ENCODE peak calls at places on chromosomes 12 and 14, in five cellular contexts. One of them, this sample, is unnamed.

GRCh38 chr12:1630081-1630826 is 1.2 kb downstream of the WNT5B start:
- DNase-seq in HCT116: no peak
- DNase-seq in HepG2: no peak
- DNase-seq in K562: no peak
- DNase-seq in H1: no peak
- DNase-seq in this sample: no peak

GRCh38 chr12:32536000-32536345 is 136.6 kb downstream of the FGD4 start:
- DNase-seq in HCT116: no peak
- DNase-seq in HepG2: no peak
- DNase-seq in K562: no peak
- DNase-seq in H1: no peak
- DNase-seq in this sample: no peak

GRCh38 chr12:132593071-132593470 is 17.3 kb downstream of the LRCOL1 start:
- DNase-seq in HCT116: no peak
- DNase-seq in HepG2: no peak
- DNase-seq in K562: no peak
- DNase-seq in H1: no peak
- DNase-seq in this sample: no peak

GRCh38 chr12:102480401-102480800 is at the start of gene IGF1:
- DNase-seq in HCT116: no peak
- DNase-seq in HepG2: no peak
- DNase-seq in K562: no peak
- DNase-seq in H1: no peak
- DNase-seq in this sample: no peak

GRCh38 chr12:122895757-122896636 is at the start of gene VPS37B:
- DNase-seq in HCT116: peak
- DNase-seq in HepG2: peak
- DNase-seq in K562: peak
- DNase-seq in H1: no peak
- DNase-seq in this sample: no peak

GRCh38 chr12:114826233-114826632 is 142.3 kb upstream of the TBX3 start:
- DNase-seq in HCT116: no peak
- DNase-seq in HepG2: no peak
- DNase-seq in K562: no peak
- DNase-seq in H1: no peak
- DNase-seq in this sample: no peak

GRCh38 chr14:64773046-64773445 is 68.8 kb downstream of the PLEKHG3 start:
- DNase-seq in HCT116: no peak
- DNase-seq in HepG2: no peak
- DNase-seq in K562: no peak
- DNase-seq in H1: no peak
- DNase-seq in this sample: no peak

GRCh38 chr12:66304296-66304915 is 2.1 kb downstream of the HELB start:
- DNase-seq in HCT116: no peak
- DNase-seq in HepG2: no peak
- DNase-seq in K562: no peak
- DNase-seq in H1: no peak
- DNase-seq in this sample: no peak

GRCh38 chr12:113077859-113078256 is 21.3 kb downstream of the DTX1 start:
- DNase-seq in HCT116: no peak
- DNase-seq in HepG2: no peak
- DNase-seq in K562: no peak
- DNase-seq in H1: no peak
- DNase-seq in this sample: no peak

GRCh38 chr12:46492471-46493351 is 120.1 kb upstream of the SLC38A2 start:
- DNase-seq in HCT116: peak
- DNase-seq in HepG2: peak
- DNase-seq in K562: no peak
- DNase-seq in H1: no peak
- DNase-seq in this sample: no peak

GRCh38 chr14:56065621-56066295 is 52.5 kb upstream of the PELI2 start:
- DNase-seq in HCT116: no peak
- DNase-seq in HepG2: no peak
- DNase-seq in K562: no peak
- DNase-seq in H1: no peak
- DNase-seq in this sample: no peak

GRCh38 chr12:1769809-1770494 is 50.4 kb upstream of the LRTM2 start:
- DNase-seq in HCT116: no peak
- DNase-seq in HepG2: peak
- DNase-seq in K562: no peak
- DNase-seq in H1: no peak
- DNase-seq in this sample: no peak

GRCh38 chr12:22733756-22734155 is 108.8 kb downstream of the ETNK1 start:
- DNase-seq in HCT116: no peak
- DNase-seq in HepG2: no peak
- DNase-seq in K562: no peak
- DNase-seq in H1: no peak
- DNase-seq in this sample: no peak

GRCh38 chr12:117090816-117091711 is 8.2 kb downstream of the TESC start:
- DNase-seq in HCT116: no peak
- DNase-seq in HepG2: peak
- DNase-seq in K562: no peak
- DNase-seq in H1: no peak
- DNase-seq in this sample: no peak

GRCh38 chr14:61452452-61452851 is 131.1 kb downstream of the PRKCH start:
- DNase-seq in HCT116: no peak
- DNase-seq in HepG2: no peak
- DNase-seq in K562: no peak
- DNase-seq in H1: no peak
- DNase-seq in this sample: no peak

GRCh38 chr12:30973171-30973570 is 46.6 kb downstream of the TSPAN11 start:
- DNase-seq in HCT116: no peak
- DNase-seq in HepG2: no peak
- DNase-seq in K562: no peak
- DNase-seq in H1: no peak
- DNase-seq in this sample: no peak

GRCh38 chr12:109927622-109928021 is 27.5 kb downstream of the TCHP start:
- DNase-seq in HCT116: peak
- DNase-seq in HepG2: peak
- DNase-seq in K562: peak
- DNase-seq in H1: no peak
- DNase-seq in this sample: no peak

GRCh38 chr14:71143391-71144290 is 236.4 kb downstream of the PCNX1 start:
- DNase-seq in HCT116: no peak
- DNase-seq in HepG2: peak
- DNase-seq in K562: peak
- DNase-seq in H1: no peak
- DNase-seq in this sample: no peak

GRCh38 chr14:77024171-77024627 is 4.3 kb downstream of the IRF2BPL start:
- DNase-seq in HCT116: no peak
- DNase-seq in HepG2: peak
- DNase-seq in K562: peak
- DNase-seq in H1: no peak
- DNase-seq in this sample: no peak

GRCh38 chr12:4789776-4790175 is 69.6 kb downstream of the GALNT8 start:
- DNase-seq in HCT116: no peak
- DNase-seq in HepG2: no peak
- DNase-seq in K562: no peak
- DNase-seq in H1: no peak
- DNase-seq in this sample: no peak

GRCh38 chr12:12436831-12437345 is 80.0 kb downstream of the BORCS5 start:
- DNase-seq in HCT116: no peak
- DNase-seq in HepG2: no peak
- DNase-seq in K562: no peak
- DNase-seq in H1: no peak
- DNase-seq in this sample: no peak

GRCh38 chr12:50581226-50582184 is 76.7 kb downstream of the DIP2B start:
- DNase-seq in HCT116: no peak
- DNase-seq in HepG2: no peak
- DNase-seq in K562: no peak
- DNase-seq in H1: no peak
- DNase-seq in this sample: no peak

GRCh38 chr14:99258884-99259283 is 13.1 kb downstream of the BCL11B start:
- DNase-seq in HCT116: no peak
- DNase-seq in HepG2: no peak
- DNase-seq in K562: no peak
- DNase-seq in H1: no peak
- DNase-seq in this sample: no peak

GRCh38 chr12:106897082-106897481 is 58.6 kb upstream of the TMEM263 start:
- DNase-seq in HCT116: peak
- DNase-seq in HepG2: peak
- DNase-seq in K562: no peak
- DNase-seq in H1: no peak
- DNase-seq in this sample: no peak

GRCh38 chr14:73782623-73783022 is 68.4 kb upstream of the PNMA1 start:
- DNase-seq in HCT116: no peak
- DNase-seq in HepG2: no peak
- DNase-seq in K562: no peak
- DNase-seq in H1: no peak
- DNase-seq in this sample: no peak
- TF ChIP-seq ATF3 in HCT116: no peak
- TF ChIP-seq ATF3 in HepG2: no peak
- TF ChIP-seq ATF3 in K562: no peak
- TF ChIP-seq ATF3 in H1: no peak
- TF ChIP-seq ATF3 in this sample: no peak

GRCh38 chr14:101004954-101005353 is 101.4 kb upstream of the RTL1 start:
- DNase-seq in HCT116: no peak
- DNase-seq in HepG2: no peak
- DNase-seq in K562: no peak
- DNase-seq in H1: no peak
- DNase-seq in this sample: no peak
- H3K4me3 ChIP-seq in HCT116: no peak
- H3K4me3 ChIP-seq in HepG2: no peak
- H3K4me3 ChIP-seq in K562: no peak
- H3K4me3 ChIP-seq in H1: no peak
- H3K4me3 ChIP-seq in this sample: no peak

DNA sequence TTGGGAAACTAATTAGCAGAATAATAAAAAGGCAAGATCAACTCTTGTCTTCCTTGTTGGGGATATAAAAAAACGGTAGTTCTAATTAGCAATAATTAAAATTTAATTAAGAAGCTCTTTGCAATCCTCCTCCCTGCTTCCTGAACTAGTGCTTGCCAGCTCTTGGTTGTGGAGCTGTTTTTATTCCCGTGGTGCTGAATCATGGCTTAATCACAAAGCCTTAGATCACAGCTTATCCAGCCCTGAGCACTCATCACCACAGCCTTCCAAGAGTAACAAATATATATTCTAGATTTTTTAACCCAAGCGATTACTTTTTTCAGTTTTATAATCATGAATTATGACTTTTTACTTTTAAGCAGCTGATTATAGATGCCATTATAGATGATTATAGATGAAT is 63.2 kb upstream of the INSM2 start:
- DNase-seq in HCT116: no peak
- DNase-seq in HepG2: no peak
- DNase-seq in K562: peak
- DNase-seq in H1: no peak
- DNase-seq in this sample: no peak
- TF ChIP-seq ATF3 in HCT116: no peak
- TF ChIP-seq ATF3 in HepG2: no peak
- TF ChIP-seq ATF3 in K562: no peak
- TF ChIP-seq ATF3 in H1: no peak
- TF ChIP-seq ATF3 in this sample: no peak

GRCh38 chr14:103551338-103551762 is 11.1 kb downstream of the BAG5 start:
- DNase-seq in HCT116: no peak
- DNase-seq in HepG2: no peak
- DNase-seq in K562: no peak
- DNase-seq in H1: no peak
- DNase-seq in this sample: no peak
- H3K4me3 ChIP-seq in HCT116: no peak
- H3K4me3 ChIP-seq in HepG2: no peak
- H3K4me3 ChIP-seq in K562: no peak
- H3K4me3 ChIP-seq in H1: no peak
- H3K4me3 ChIP-seq in this sample: no peak

GRCh38 chr12:116009805-116010204 is 267.7 kb downstream of the MED13L start:
- DNase-seq in HCT116: no peak
- DNase-seq in HepG2: peak
- DNase-seq in K562: no peak
- DNase-seq in H1: no peak
- DNase-seq in this sample: no peak
- TF ChIP-seq ATF3 in HCT116: no peak
- TF ChIP-seq ATF3 in HepG2: no peak
- TF ChIP-seq ATF3 in K562: no peak
- TF ChIP-seq ATF3 in H1: no peak
- TF ChIP-seq ATF3 in this sample: no peak

DNA sequence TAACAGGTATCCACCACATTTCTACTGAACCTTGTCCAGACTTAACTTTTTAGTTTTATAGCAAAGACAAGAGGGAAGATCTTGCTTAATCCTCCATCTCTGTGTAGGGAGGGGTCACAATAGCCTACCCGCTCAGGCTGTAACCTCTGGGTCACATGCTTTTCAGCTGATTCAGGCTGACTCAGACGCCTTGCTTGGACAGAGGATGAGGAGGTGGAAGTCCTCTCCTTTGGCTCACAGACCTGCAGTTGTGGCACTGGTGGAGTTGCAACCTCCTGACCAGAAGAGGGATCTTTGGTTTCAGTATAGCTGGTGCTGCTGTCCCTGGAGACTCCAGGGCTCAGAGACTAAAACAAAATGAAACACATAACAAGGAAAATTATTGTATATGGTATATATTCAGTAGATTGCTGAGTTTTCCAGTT is 16.2 kb downstream of the ACIN1 start:
- DNase-seq in HCT116: no peak
- DNase-seq in HepG2: peak
- DNase-seq in K562: peak
- DNase-seq in H1: no peak
- DNase-seq in this sample: no peak
- H3K4me3 ChIP-seq in HCT116: no peak
- H3K4me3 ChIP-seq in HepG2: no peak
- H3K4me3 ChIP-seq in K562: no peak
- H3K4me3 ChIP-seq in H1: no peak
- H3K4me3 ChIP-seq in this sample: no peak